ENCODE peak calls at places on chromosome 20, in five cellular contexts. T, L, U, X and G are unnamed samples.

GRCh38 chr20:63059684-63060056 is 52.9 kb upstream of the BHLHE23 start:
- DNase-seq in T (no peak), U (no peak), L (no peak), X (no peak), G (no peak)

GRCh38 chr20:57092112-57092899 is 174.1 kb downstream of the BMP7 start:
- DNase-seq in X (peak), U (peak), L (peak), T (peak), G (peak)

GRCh38 chr20:43583982-43584432 is 6.7 kb upstream of the IFT52 start:
- DNase-seq in X (peak), L (peak), T (no peak), U (peak), G (peak)

GRCh38 chr20:14986656-14987055 is 649.2 kb upstream of the FLRT3 start:
- DNase-seq in T (no peak), U (no peak), X (no peak), L (no peak), G (no peak)

GRCh38 chr20:23050847-23051627 is 1.6 kb upstream of the THBD start:
- DNase-seq in L (no peak), X (peak), U (peak), T (no peak), G (peak)

GRCh38 chr20:39897781-39898466 is 791.1 kb downstream of the MAFB start:
- DNase-seq in T (no peak), U (no peak), L (no peak), X (no peak), G (no peak)

GRCh38 chr20:51378171-51378928 is 164.2 kb downstream of the NFATC2 start:
- DNase-seq in L (no peak), X (no peak), T (no peak), U (no peak), G (no peak)

GRCh38 chr20:31678389-31679356 is 41.0 kb downstream of the COX4I2 start:
- DNase-seq in X (peak), L (no peak), U (no peak), T (no peak), G (no peak)

GRCh38 chr20:825710-826421 is 7.6 kb upstream of the FAM110A start:
- DNase-seq in U (no peak), L (no peak), T (no peak), X (no peak), G (no peak)

GRCh38 chr20:20820104-20820503 is 107.7 kb upstream of the RALGAPA2 start:
- DNase-seq in U (no peak), L (peak), X (no peak), T (no peak), G (peak)

GRCh38 chr20:25017257-25017803 is 24.8 kb upstream of the APMAP start:
- DNase-seq in L (peak), T (no peak), U (no peak), X (no peak), G (no peak)

GRCh38 chr20:40654876-40655275 is 34.2 kb downstream of the MAFB start:
- DNase-seq in L (no peak), U (peak), T (no peak), X (no peak), G (no peak)

GRCh38 chr20:58651823-58652605 is 931 bp downstream of the STX16 start:
- DNase-seq in U (peak), L (peak), T (peak), X (peak), G (peak)

GRCh38 chr20:57849126-57849867 is 139.5 kb upstream of the PMEPA1 start:
- DNase-seq in U (no peak), T (no peak), X (no peak), L (no peak), G (no peak)

GRCh38 chr20:50467618-50468373 is 42.4 kb upstream of the PTPN1 start:
- DNase-seq in L (peak), X (peak), T (peak), U (peak), G (no peak)

GRCh38 chr20:675453-676314 is at the start of gene SCRT2:
- DNase-seq in X (peak), L (peak), U (no peak), T (peak), G (peak)

GRCh38 chr20:53642196-53643030 is 48.8 kb upstream of the ZNF217 start:
- DNase-seq in T (no peak), U (no peak), L (peak), X (peak), G (peak)

GRCh38 chr20:52936368-52936986 is 35.7 kb upstream of the TSHZ2 start:
- DNase-seq in U (no peak), L (no peak), T (peak), X (no peak), G (peak)

GRCh38 chr20:2814587-2815051 is at the start of gene C20orf141:
- DNase-seq in L (no peak), U (peak), T (no peak), X (peak), G (no peak)

GRCh38 chr20:58854638-58855471 is 2.3 kb downstream of the GNAS start:
- DNase-seq in U (no peak), T (no peak), L (no peak), X (no peak), G (no peak)

GRCh38 chr20:62362991-62363919 is 3.9 kb downstream of the LAMA5 start:
- DNase-seq in T (peak), X (no peak), L (no peak), U (no peak), G (no peak)

GRCh38 chr20:23612385-23612784 is 6.7 kb upstream of the CST9 start:
- DNase-seq in T (no peak), X (no peak), L (no peak), U (no peak), G (peak)

GRCh38 chr20:1946762-1947534 is 46.9 kb downstream of the PDYN start:
- DNase-seq in U (no peak), T (peak), X (no peak), L (no peak), G (peak)

GRCh38 chr20:40073535-40074111 is 615.4 kb downstream of the MAFB start:
- DNase-seq in T (no peak), L (no peak), X (no peak), U (no peak), G (no peak)

GRCh38 chr20:20370087-20370575 is 2.2 kb downstream of the INSM1 start:
- DNase-seq in T (peak), X (no peak), U (no peak), L (no peak), G (no peak)

GRCh38 chr20:4305091-4305490 is 289.7 kb upstream of the RNF24 start:
- DNase-seq in T (no peak), X (no peak), U (no peak), L (no peak), G (no peak)

GRCh38 chr20:5870462-5871021 is 79.8 kb downstream of the TRMT6 start:
- DNase-seq in X (no peak), T (peak), L (no peak), U (no peak), G (peak)

GRCh38 chr20:39233755-39234154 is 271.6 kb downstream of the DHX35 start:
- DNase-seq in U (no peak), L (no peak), X (no peak), T (no peak), G (no peak)

GRCh38 chr20:42652261-42652660 is 537.4 kb downstream of the PTPRT start:
- DNase-seq in L (no peak), U (no peak), T (no peak), X (no peak), G (no peak)

GRCh38 chr20:32333988-32334885 is 23.9 kb upstream of the ASXL1 start:
- DNase-seq in U (no peak), X (no peak), L (no peak), T (no peak), G (no peak)

GRCh38 chr20:4861961-4862360 is 139.3 kb downstream of the SLC23A2 start:
- DNase-seq in L (no peak), T (no peak), X (no peak), U (no peak), G (no peak)

GRCh38 chr20:48614593-48615274 is 213.1 kb downstream of the PREX1 start:
- DNase-seq in L (no peak), U (no peak), T (no peak), X (no peak), G (no peak)

GRCh38 chr20:14114049-14114448 is 118.7 kb downstream of the MACROD2 start:
- DNase-seq in X (no peak), T (peak), U (no peak), L (no peak), G (no peak)

GRCh38 chr20:31721408-31722332 is 998 bp downstream of the BCL2L1 start:
- DNase-seq in U (no peak), X (no peak), L (no peak), T (peak), G (no peak)